ENCODE peak calls at places on chromosome 5, in nine cellular contexts. One of them, this sample, is unnamed.

GRCh38 chr5:14660836-14661235 is 3.7 kb upstream of the OTULIN start:
- DNase-seq in heart left ventricle: no peak
- DNase-seq in K562: no peak
- DNase-seq in IMR-90: peak; percentile 25
- DNase-seq in gastrocnemius medialis: no peak
- DNase-seq in thyroid gland: no peak
- DNase-seq in prostate gland: no peak
- DNase-seq in Peyer's patch: no peak
- DNase-seq in transverse colon: no peak
- DNase-seq in this sample: no peak

GRCh38 chr5:25568989-25569625 is 924.3 kb upstream of the CDH10 start:
- DNase-seq in heart left ventricle: no peak
- DNase-seq in K562: peak; percentile 4
- DNase-seq in IMR-90: no peak
- DNase-seq in gastrocnemius medialis: no peak
- DNase-seq in thyroid gland: no peak
- DNase-seq in prostate gland: no peak
- DNase-seq in Peyer's patch: no peak
- DNase-seq in transverse colon: no peak
- DNase-seq in this sample: no peak

GRCh38 chr5:154211611-154212390 is 21.3 kb downstream of the GALNT10 start:
- DNase-seq in heart left ventricle: no peak
- DNase-seq in K562: no peak
- DNase-seq in IMR-90: peak; percentile 79
- DNase-seq in gastrocnemius medialis: no peak
- DNase-seq in thyroid gland: no peak
- DNase-seq in prostate gland: no peak
- DNase-seq in Peyer's patch: no peak
- DNase-seq in transverse colon: no peak
- DNase-seq in this sample: no peak

GRCh38 chr5:95283022-95283615 is 1.8 kb downstream of the MCTP1 start:
- DNase-seq in heart left ventricle: no peak
- DNase-seq in K562: no peak
- DNase-seq in IMR-90: no peak
- DNase-seq in gastrocnemius medialis: no peak
- DNase-seq in thyroid gland: no peak
- DNase-seq in prostate gland: no peak
- DNase-seq in Peyer's patch: no peak
- DNase-seq in transverse colon: no peak
- DNase-seq in this sample: no peak

GRCh38 chr5:2752875-2753435 is 1.5 kb upstream of the IRX2 start:
- DNase-seq in heart left ventricle: no peak
- DNase-seq in K562: no peak
- DNase-seq in IMR-90: no peak
- DNase-seq in gastrocnemius medialis: no peak
- DNase-seq in thyroid gland: no peak
- DNase-seq in prostate gland: no peak
- DNase-seq in Peyer's patch: no peak
- DNase-seq in transverse colon: no peak
- DNase-seq in this sample: no peak

GRCh38 chr5:78547171-78547570 is 101.4 kb downstream of the LHFPL2 start:
- DNase-seq in heart left ventricle: no peak
- DNase-seq in K562: no peak
- DNase-seq in IMR-90: peak; percentile 88
- DNase-seq in gastrocnemius medialis: no peak
- DNase-seq in thyroid gland: no peak
- DNase-seq in prostate gland: no peak
- DNase-seq in Peyer's patch: no peak
- DNase-seq in transverse colon: no peak
- DNase-seq in this sample: no peak

GRCh38 chr5:97529354-97529753 is 346.3 kb upstream of the RIOK2 start:
- DNase-seq in heart left ventricle: no peak
- DNase-seq in K562: no peak
- DNase-seq in IMR-90: no peak
- DNase-seq in gastrocnemius medialis: no peak
- DNase-seq in thyroid gland: no peak
- DNase-seq in prostate gland: no peak
- DNase-seq in Peyer's patch: no peak
- DNase-seq in transverse colon: no peak
- DNase-seq in this sample: no peak

GRCh38 chr5:63959177-63959982 is 2.9 kb downstream of the HTR1A start:
- DNase-seq in heart left ventricle: peak; percentile 48
- DNase-seq in K562: no peak
- DNase-seq in IMR-90: no peak
- DNase-seq in gastrocnemius medialis: no peak
- DNase-seq in thyroid gland: no peak
- DNase-seq in prostate gland: no peak
- DNase-seq in Peyer's patch: no peak
- DNase-seq in transverse colon: no peak
- DNase-seq in this sample: peak; percentile 60

GRCh38 chr5:132419517-132420468 is 50.3 kb downstream of the SLC22A5 start:
- DNase-seq in heart left ventricle: peak; percentile 80
- DNase-seq in K562: peak; percentile 89
- DNase-seq in IMR-90: peak; percentile 72
- DNase-seq in gastrocnemius medialis: peak; percentile 83
- DNase-seq in thyroid gland: peak; percentile 96
- DNase-seq in prostate gland: peak; percentile 67
- DNase-seq in Peyer's patch: peak; percentile 69
- DNase-seq in transverse colon: peak; percentile 77
- DNase-seq in this sample: peak; percentile 72

GRCh38 chr5:32223972-32224608 is 50.0 kb upstream of the GOLPH3 start:
- DNase-seq in heart left ventricle: no peak
- DNase-seq in K562: no peak
- DNase-seq in IMR-90: peak; percentile 75
- DNase-seq in gastrocnemius medialis: peak; percentile 40
- DNase-seq in thyroid gland: peak; percentile 68
- DNase-seq in prostate gland: no peak
- DNase-seq in Peyer's patch: no peak
- DNase-seq in transverse colon: no peak
- DNase-seq in this sample: no peak

GRCh38 chr5:167624053-167624452 is 667.4 kb upstream of the WWC1 start:
- DNase-seq in heart left ventricle: no peak
- DNase-seq in K562: no peak
- DNase-seq in IMR-90: no peak
- DNase-seq in gastrocnemius medialis: no peak
- DNase-seq in thyroid gland: no peak
- DNase-seq in prostate gland: no peak
- DNase-seq in Peyer's patch: no peak
- DNase-seq in transverse colon: no peak
- DNase-seq in this sample: no peak

GRCh38 chr5:13976867-13977479 is 32.5 kb upstream of the DNAH5 start:
- DNase-seq in heart left ventricle: no peak
- DNase-seq in K562: peak; percentile 27
- DNase-seq in IMR-90: peak; percentile 70
- DNase-seq in gastrocnemius medialis: no peak
- DNase-seq in thyroid gland: no peak
- DNase-seq in prostate gland: no peak
- DNase-seq in Peyer's patch: no peak
- DNase-seq in transverse colon: no peak
- DNase-seq in this sample: no peak

GRCh38 chr5:149581192-149581861 is at the start of gene ARHGEF37:
- DNase-seq in heart left ventricle: peak; percentile 96
- DNase-seq in K562: no peak
- DNase-seq in IMR-90: no peak
- DNase-seq in gastrocnemius medialis: peak; percentile 79
- DNase-seq in thyroid gland: peak; percentile 86
- DNase-seq in prostate gland: peak; percentile 89
- DNase-seq in Peyer's patch: peak; percentile 31
- DNase-seq in transverse colon: peak; percentile 91
- DNase-seq in this sample: peak; percentile 91

GRCh38 chr5:94440015-94440414 is 178.4 kb downstream of the KIAA0825 start:
- DNase-seq in heart left ventricle: no peak
- DNase-seq in K562: no peak
- DNase-seq in IMR-90: no peak
- DNase-seq in gastrocnemius medialis: no peak
- DNase-seq in thyroid gland: no peak
- DNase-seq in prostate gland: no peak
- DNase-seq in Peyer's patch: no peak
- DNase-seq in transverse colon: no peak
- DNase-seq in this sample: no peak

DNA sequence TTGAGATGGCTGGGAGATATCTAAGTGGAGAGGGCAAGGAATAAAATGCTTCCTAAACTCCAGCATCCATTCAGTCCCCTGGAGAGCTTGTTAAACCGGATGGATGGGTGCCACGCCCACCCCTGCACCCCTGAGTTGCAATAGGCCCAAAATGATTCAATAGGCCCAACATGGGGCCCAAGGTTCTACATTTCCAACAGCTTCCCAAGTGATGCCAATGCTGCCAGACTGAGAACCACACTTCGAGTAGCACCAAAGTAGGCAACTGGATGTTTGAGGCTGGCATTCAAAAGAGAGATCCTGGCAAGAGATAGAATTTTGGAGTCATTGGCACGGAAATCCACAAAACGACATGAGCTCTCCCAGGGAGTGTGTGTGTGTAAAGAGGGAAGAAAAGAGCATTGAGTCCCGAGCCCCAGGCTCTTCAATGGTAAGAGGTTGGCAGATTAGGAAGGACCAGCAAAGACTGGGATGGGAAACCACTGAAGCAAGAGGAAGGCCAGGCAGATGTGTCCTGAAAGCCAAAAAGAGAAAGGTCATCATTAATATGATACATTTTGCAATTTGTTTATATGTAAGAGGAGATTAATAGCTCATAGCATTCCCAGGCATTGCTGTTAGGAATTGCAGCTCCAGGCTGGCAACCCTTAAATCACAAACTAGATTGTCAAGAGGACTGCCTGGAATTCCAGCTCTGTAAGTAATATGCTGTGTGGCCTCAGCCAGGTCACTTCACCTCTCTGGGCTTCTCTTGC is 130.6 kb downstream of the KCNIP1 start:
- DNase-seq in heart left ventricle: no peak
- DNase-seq in K562: no peak
- DNase-seq in IMR-90: no peak
- DNase-seq in gastrocnemius medialis: no peak
- DNase-seq in thyroid gland: no peak
- DNase-seq in prostate gland: no peak
- DNase-seq in Peyer's patch: no peak
- DNase-seq in transverse colon: no peak
- DNase-seq in this sample: no peak
- H3K4me3 ChIP-seq in heart left ventricle: peak overlapping the region; percentile 43
- H3K4me3 ChIP-seq in K562: no peak overlapping the region
- H3K4me3 ChIP-seq in IMR-90: no peak overlapping the region
- H3K4me3 ChIP-seq in gastrocnemius medialis: no peak overlapping the region
- H3K4me3 ChIP-seq in thyroid gland: no peak overlapping the region
- H3K4me3 ChIP-seq in prostate gland: no peak overlapping the region
- H3K4me3 ChIP-seq in Peyer's patch: no peak overlapping the region
- H3K4me3 ChIP-seq in transverse colon: no peak overlapping the region
- H3K4me3 ChIP-seq in this sample: no peak overlapping the region

DNA sequence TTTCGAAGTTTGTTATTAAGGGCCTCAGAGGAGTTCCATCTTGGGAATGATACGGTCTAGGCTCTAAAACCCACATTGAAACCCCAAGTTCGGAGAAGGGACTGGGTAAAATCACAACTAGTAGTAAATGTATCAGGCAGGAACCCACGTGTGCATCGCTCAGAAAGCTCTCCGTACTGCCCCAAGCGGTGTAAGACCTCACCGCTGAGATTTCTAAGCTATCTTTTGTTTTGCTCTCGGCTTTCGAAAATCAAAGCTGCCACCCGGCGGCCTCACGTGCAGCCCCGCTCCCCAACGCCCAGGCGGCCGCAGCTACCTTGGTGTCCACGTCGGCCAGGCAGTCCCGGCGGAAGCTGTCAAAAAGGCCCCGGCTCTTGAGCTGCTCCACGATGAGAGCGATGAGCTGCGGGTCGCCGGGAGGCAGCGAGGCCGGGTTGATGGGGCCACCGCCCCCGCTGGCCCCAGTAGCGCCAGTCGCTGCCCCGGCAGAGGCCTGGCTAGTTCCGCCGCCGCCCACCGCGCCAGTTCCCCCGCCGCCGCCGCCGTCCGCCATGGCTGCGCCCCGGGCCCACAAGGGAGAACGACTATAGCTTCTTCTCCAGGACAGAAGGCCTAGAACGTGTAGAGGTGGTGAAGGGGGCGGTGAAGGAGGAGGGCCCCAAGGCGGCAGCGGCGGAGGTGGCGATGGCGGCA is 420 bp downstream of the BOD1 start:
- DNase-seq in heart left ventricle: peak; percentile 70
- DNase-seq in K562: peak; percentile 66
- DNase-seq in IMR-90: peak; percentile 85
- DNase-seq in gastrocnemius medialis: peak; percentile 61
- DNase-seq in thyroid gland: peak; percentile 70
- DNase-seq in prostate gland: peak; percentile 73
- DNase-seq in Peyer's patch: peak; percentile 62
- DNase-seq in transverse colon: peak; percentile 70
- DNase-seq in this sample: peak; percentile 70
- TF ChIP-seq POLR2A in heart left ventricle: no peak
- TF ChIP-seq POLR2A in K562: no peak
- TF ChIP-seq POLR2A in IMR-90: peak; percentile 68
- TF ChIP-seq POLR2A in gastrocnemius medialis: no peak
- TF ChIP-seq POLR2A in thyroid gland: peak; percentile 52
- TF ChIP-seq POLR2A in prostate gland: no peak
- TF ChIP-seq POLR2A in Peyer's patch: no peak
- TF ChIP-seq POLR2A in transverse colon: no peak
- TF ChIP-seq POLR2A in this sample: no peak

GRCh38 chr5:134555889-134556311 is 30.4 kb downstream of the JADE2 start:
- DNase-seq in heart left ventricle: peak; percentile 78
- DNase-seq in K562: peak; percentile 30
- DNase-seq in IMR-90: peak; percentile 68
- DNase-seq in gastrocnemius medialis: peak; percentile 40
- DNase-seq in thyroid gland: no peak
- DNase-seq in prostate gland: no peak
- DNase-seq in Peyer's patch: peak; percentile 61
- DNase-seq in transverse colon: peak; percentile 39
- DNase-seq in this sample: peak; percentile 55
- H3K36me3 ChIP-seq in heart left ventricle: peaks cover 46% of the 10 kb centered on the region
- H3K36me3 ChIP-seq in K562: peaks cover 54% of the 10 kb centered on the region
- H3K36me3 ChIP-seq in IMR-90: peaks cover 31% of the 10 kb centered on the region
- H3K36me3 ChIP-seq in gastrocnemius medialis: peaks cover 12% of the 10 kb centered on the region
- H3K36me3 ChIP-seq in thyroid gland: peaks cover 14% of the 10 kb centered on the region
- H3K36me3 ChIP-seq in prostate gland: peaks cover 13% of the 10 kb centered on the region
- H3K36me3 ChIP-seq in Peyer's patch: no peaks in the 10 kb centered on the region
- H3K36me3 ChIP-seq in transverse colon: peaks cover 9% of the 10 kb centered on the region
- H3K36me3 ChIP-seq in this sample: peaks cover 11% of the 10 kb centered on the region

GRCh38 chr5:177369050-177369912 is 11.6 kb downstream of the RGS14 start:
- DNase-seq in heart left ventricle: no peak
- DNase-seq in K562: peak; percentile 57
- DNase-seq in IMR-90: no peak
- DNase-seq in gastrocnemius medialis: peak; percentile 54
- DNase-seq in thyroid gland: no peak
- DNase-seq in prostate gland: no peak
- DNase-seq in Peyer's patch: no peak
- DNase-seq in transverse colon: no peak
- DNase-seq in this sample: peak; percentile 54

GRCh38 chr5:177369913-177370487 is 12.3 kb downstream of the RGS14 start:
- DNase-seq in heart left ventricle: no peak
- DNase-seq in K562: no peak
- DNase-seq in IMR-90: no peak
- DNase-seq in gastrocnemius medialis: peak; percentile 39
- DNase-seq in thyroid gland: no peak
- DNase-seq in prostate gland: no peak
- DNase-seq in Peyer's patch: no peak
- DNase-seq in transverse colon: no peak
- DNase-seq in this sample: peak; percentile 74

GRCh38 chr5:177367323-177367848 is 9.7 kb downstream of the RGS14 start:
- DNase-seq in heart left ventricle: no peak
- DNase-seq in K562: no peak
- DNase-seq in IMR-90: no peak
- DNase-seq in gastrocnemius medialis: no peak
- DNase-seq in thyroid gland: no peak
- DNase-seq in prostate gland: no peak
- DNase-seq in Peyer's patch: no peak
- DNase-seq in transverse colon: no peak
- DNase-seq in this sample: no peak

GRCh38 chr5:177366528-177367322 is 9.0 kb downstream of the RGS14 start:
- DNase-seq in heart left ventricle: peak; percentile 91
- DNase-seq in K562: peak; percentile 98
- DNase-seq in IMR-90: peak; percentile 68
- DNase-seq in gastrocnemius medialis: peak; percentile 90
- DNase-seq in thyroid gland: peak; percentile 97
- DNase-seq in prostate gland: peak; percentile 92
- DNase-seq in Peyer's patch: peak; percentile 42
- DNase-seq in transverse colon: peak; percentile 88
- DNase-seq in this sample: peak; percentile 95

GRCh38 chr5:177367981-177368960 is 10.5 kb downstream of the RGS14 start:
- DNase-seq in heart left ventricle: no peak
- DNase-seq in K562: peak; percentile 55
- DNase-seq in IMR-90: no peak
- DNase-seq in gastrocnemius medialis: no peak
- DNase-seq in thyroid gland: no peak
- DNase-seq in prostate gland: no peak
- DNase-seq in Peyer's patch: no peak
- DNase-seq in transverse colon: no peak
- DNase-seq in this sample: peak; percentile 65
- H3K4me3 ChIP-seq in heart left ventricle: peak overlapping the region; percentile 62
- H3K4me3 ChIP-seq in K562: peak overlapping the region; percentile 57
- H3K4me3 ChIP-seq in IMR-90: no peak overlapping the region
- H3K4me3 ChIP-seq in gastrocnemius medialis: peak overlapping the region; percentile 80
- H3K4me3 ChIP-seq in thyroid gland: no peak overlapping the region
- H3K4me3 ChIP-seq in prostate gland: no peak overlapping the region
- H3K4me3 ChIP-seq in Peyer's patch: no peak overlapping the region
- H3K4me3 ChIP-seq in transverse colon: no peak overlapping the region
- H3K4me3 ChIP-seq in this sample: no peak overlapping the region